ENCODE peak calls at places on chromosomes 5 and 9, in eight cellular contexts. One of them, this sample, is unnamed. For H3K9me3, the result is how much of the 10 kb centered on the place peaks cover.

GRCh38 chr5:6525910-6526309 is 77.3 kb downstream of the UBE2QL1 start:
- DNase-seq in A549: peak
- DNase-seq in heart right ventricle: no peak
- DNase-seq in NT2/D1: peak
- DNase-seq in pancreas: no peak
- DNase-seq in mucosa of descending colon: no peak
- DNase-seq in PC-3: peak
- DNase-seq in CD8-positive, alpha-beta T cell: no peak
- DNase-seq in this sample: no peak

GRCh38 chr9:17807670-17808282 is 228.9 kb downstream of the SH3GL2 start:
- DNase-seq in A549: no peak
- DNase-seq in heart right ventricle: no peak
- DNase-seq in NT2/D1: no peak
- DNase-seq in pancreas: no peak
- DNase-seq in mucosa of descending colon: no peak
- DNase-seq in PC-3: no peak
- DNase-seq in CD8-positive, alpha-beta T cell: no peak
- DNase-seq in this sample: no peak

GRCh38 chr5:36657563-36657995 is 51.2 kb downstream of the SLC1A3 start:
- DNase-seq in A549: no peak
- DNase-seq in heart right ventricle: no peak
- DNase-seq in NT2/D1: no peak
- DNase-seq in pancreas: no peak
- DNase-seq in mucosa of descending colon: no peak
- DNase-seq in PC-3: peak
- DNase-seq in CD8-positive, alpha-beta T cell: no peak
- DNase-seq in this sample: no peak

GRCh38 chr5:101580591-101580990 is 677.5 kb upstream of the ST8SIA4 start:
- DNase-seq in A549: no peak
- DNase-seq in heart right ventricle: no peak
- DNase-seq in NT2/D1: no peak
- DNase-seq in pancreas: no peak
- DNase-seq in mucosa of descending colon: no peak
- DNase-seq in PC-3: peak
- DNase-seq in CD8-positive, alpha-beta T cell: no peak
- DNase-seq in this sample: no peak

GRCh38 chr9:88737031-88737430 is 202.1 kb downstream of the NXNL2 start:
- DNase-seq in A549: no peak
- DNase-seq in heart right ventricle: no peak
- DNase-seq in NT2/D1: no peak
- DNase-seq in pancreas: no peak
- DNase-seq in mucosa of descending colon: no peak
- DNase-seq in PC-3: no peak
- DNase-seq in CD8-positive, alpha-beta T cell: no peak
- DNase-seq in this sample: no peak

GRCh38 chr9:133031496-133031911 is 707 bp downstream of the GTF3C5 start:
- DNase-seq in A549: no peak
- DNase-seq in heart right ventricle: no peak
- DNase-seq in NT2/D1: no peak
- DNase-seq in pancreas: peak
- DNase-seq in mucosa of descending colon: no peak
- DNase-seq in PC-3: peak
- DNase-seq in CD8-positive, alpha-beta T cell: no peak
- DNase-seq in this sample: no peak

GRCh38 chr9:80085668-80086067 is 513.9 kb downstream of the TLE4 start:
- DNase-seq in A549: no peak
- DNase-seq in heart right ventricle: no peak
- DNase-seq in NT2/D1: no peak
- DNase-seq in pancreas: no peak
- DNase-seq in mucosa of descending colon: no peak
- DNase-seq in PC-3: no peak
- DNase-seq in CD8-positive, alpha-beta T cell: no peak
- DNase-seq in this sample: no peak

GRCh38 chr9:124420991-124421543 is 5.8 kb upstream of the PSMB7 start:
- DNase-seq in A549: no peak
- DNase-seq in heart right ventricle: no peak
- DNase-seq in NT2/D1: no peak
- DNase-seq in pancreas: no peak
- DNase-seq in mucosa of descending colon: no peak
- DNase-seq in PC-3: no peak
- DNase-seq in CD8-positive, alpha-beta T cell: no peak
- DNase-seq in this sample: no peak

GRCh38 chr9:133993635-133994253 is 1.6 kb upstream of the VAV2 start:
- DNase-seq in A549: no peak
- DNase-seq in heart right ventricle: no peak
- DNase-seq in NT2/D1: no peak
- DNase-seq in pancreas: peak
- DNase-seq in mucosa of descending colon: no peak
- DNase-seq in PC-3: no peak
- DNase-seq in CD8-positive, alpha-beta T cell: no peak
- DNase-seq in this sample: no peak

GRCh38 chr9:137951597-137952490 is 74.3 kb downstream of the CACNA1B start:
- DNase-seq in A549: no peak
- DNase-seq in heart right ventricle: no peak
- DNase-seq in NT2/D1: no peak
- DNase-seq in pancreas: no peak
- DNase-seq in mucosa of descending colon: no peak
- DNase-seq in PC-3: no peak
- DNase-seq in CD8-positive, alpha-beta T cell: no peak
- DNase-seq in this sample: no peak

GRCh38 chr9:137952976-137953666 is 75.5 kb downstream of the CACNA1B start:
- DNase-seq in A549: no peak
- DNase-seq in heart right ventricle: no peak
- DNase-seq in NT2/D1: no peak
- DNase-seq in pancreas: no peak
- DNase-seq in mucosa of descending colon: no peak
- DNase-seq in PC-3: no peak
- DNase-seq in CD8-positive, alpha-beta T cell: no peak
- DNase-seq in this sample: no peak

GRCh38 chr9:137949260-137949659 is 71.7 kb downstream of the CACNA1B start:
- DNase-seq in A549: no peak
- DNase-seq in heart right ventricle: no peak
- DNase-seq in NT2/D1: no peak
- DNase-seq in pancreas: no peak
- DNase-seq in mucosa of descending colon: no peak
- DNase-seq in PC-3: no peak
- DNase-seq in CD8-positive, alpha-beta T cell: no peak
- DNase-seq in this sample: no peak

GRCh38 chr9:137948642-137949041 is 71.1 kb downstream of the CACNA1B start:
- DNase-seq in A549: no peak
- DNase-seq in heart right ventricle: no peak
- DNase-seq in NT2/D1: no peak
- DNase-seq in pancreas: no peak
- DNase-seq in mucosa of descending colon: no peak
- DNase-seq in PC-3: no peak
- DNase-seq in CD8-positive, alpha-beta T cell: no peak
- DNase-seq in this sample: no peak

DNA sequence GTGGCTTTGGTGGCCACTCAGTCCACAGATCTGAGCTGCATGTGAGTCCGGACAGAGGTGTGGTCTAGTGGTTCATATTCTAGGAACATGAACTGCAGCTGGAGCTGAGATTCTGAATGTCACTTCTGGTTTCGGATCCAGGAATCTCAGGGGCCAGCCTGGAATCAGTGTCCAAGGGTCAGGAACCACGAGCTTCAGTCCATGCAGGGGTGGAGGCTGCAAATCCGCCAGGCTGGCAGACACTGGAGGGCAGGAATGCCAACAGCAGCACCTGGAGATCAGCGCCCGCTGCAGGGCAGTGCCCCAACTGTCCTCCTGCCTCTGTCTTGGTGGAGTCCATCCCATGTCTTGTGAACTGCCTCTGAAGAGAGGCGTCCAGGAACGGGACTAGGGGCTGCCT is 73.5 kb downstream of the CACNA1B start:
- DNase-seq in A549: no peak
- DNase-seq in heart right ventricle: no peak
- DNase-seq in NT2/D1: no peak
- DNase-seq in pancreas: no peak
- DNase-seq in mucosa of descending colon: no peak
- DNase-seq in PC-3: no peak
- DNase-seq in CD8-positive, alpha-beta T cell: no peak
- DNase-seq in this sample: no peak
- H3K9me3 ChIP-seq in A549: under half
- H3K9me3 ChIP-seq in heart right ventricle: under half
- H3K9me3 ChIP-seq in NT2/D1: under half
- H3K9me3 ChIP-seq in pancreas: under half
- H3K9me3 ChIP-seq in mucosa of descending colon: under half
- H3K9me3 ChIP-seq in PC-3: under half
- H3K9me3 ChIP-seq in CD8-positive, alpha-beta T cell: under half
- H3K9me3 ChIP-seq in this sample: under half

DNA sequence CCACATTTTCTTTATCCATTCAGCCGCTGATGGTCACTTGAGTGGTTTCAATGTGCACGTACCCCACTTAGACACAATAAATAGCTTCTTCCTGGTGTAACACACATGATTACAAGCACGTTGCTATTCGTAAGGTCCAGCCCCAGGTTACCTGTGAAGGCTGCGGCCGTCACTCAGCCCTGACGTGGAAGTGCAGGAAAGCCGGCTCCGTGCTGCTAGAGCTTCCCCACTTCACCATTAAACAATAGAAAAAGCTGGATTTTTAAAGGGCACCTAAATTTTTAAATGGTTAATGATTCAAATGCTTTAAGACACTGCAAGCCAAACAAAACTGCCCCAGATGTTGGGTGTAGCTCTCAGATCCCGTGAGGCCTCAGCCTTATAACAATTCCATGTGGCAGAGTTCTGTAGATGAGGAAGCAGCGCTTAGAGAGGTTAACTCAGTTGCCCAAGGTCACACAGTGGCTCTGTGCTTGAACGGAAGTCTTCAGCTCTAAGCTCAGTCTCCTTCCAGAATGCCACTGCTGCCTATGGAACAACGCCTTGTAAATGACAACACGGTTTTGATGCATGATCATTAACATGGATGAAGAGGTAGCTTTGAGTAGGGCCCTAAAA is 125.7 kb downstream of the COL23A1 start:
- DNase-seq in A549: no peak
- DNase-seq in heart right ventricle: no peak
- DNase-seq in NT2/D1: no peak
- DNase-seq in pancreas: no peak
- DNase-seq in mucosa of descending colon: no peak
- DNase-seq in PC-3: no peak
- DNase-seq in CD8-positive, alpha-beta T cell: no peak
- DNase-seq in this sample: no peak
- H3K9me3 ChIP-seq in A549: under half
- H3K9me3 ChIP-seq in heart right ventricle: under half
- H3K9me3 ChIP-seq in NT2/D1: under half
- H3K9me3 ChIP-seq in pancreas: under half
- H3K9me3 ChIP-seq in mucosa of descending colon: under half
- H3K9me3 ChIP-seq in PC-3: under half
- H3K9me3 ChIP-seq in CD8-positive, alpha-beta T cell: under half
- H3K9me3 ChIP-seq in this sample: under half

DNA sequence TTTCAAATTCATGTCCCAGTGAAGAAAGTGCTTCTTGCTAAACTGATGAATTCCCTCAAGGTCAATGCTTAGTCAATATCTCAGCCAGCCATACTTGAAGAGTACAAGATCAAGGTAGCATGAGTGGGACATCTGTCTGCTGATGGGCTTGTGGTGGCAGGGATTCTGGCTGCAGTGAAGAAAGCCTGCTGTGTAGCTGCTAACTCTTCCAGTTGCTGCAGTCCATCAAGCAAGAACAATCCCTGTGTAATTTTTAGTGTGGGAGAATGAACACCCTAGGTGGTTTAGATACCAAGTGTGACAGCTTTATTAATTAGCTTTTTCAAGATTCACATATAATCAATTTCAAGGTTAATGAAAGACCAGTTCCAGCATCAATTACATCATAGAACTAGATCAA is 443.9 kb downstream of the TAF11L14 start:
- DNase-seq in A549: no peak
- DNase-seq in heart right ventricle: no peak
- DNase-seq in NT2/D1: no peak
- DNase-seq in pancreas: no peak
- DNase-seq in mucosa of descending colon: no peak
- DNase-seq in PC-3: no peak
- DNase-seq in CD8-positive, alpha-beta T cell: no peak
- DNase-seq in this sample: no peak
- H3K9me3 ChIP-seq in A549: under half
- H3K9me3 ChIP-seq in heart right ventricle: under half
- H3K9me3 ChIP-seq in NT2/D1: under half
- H3K9me3 ChIP-seq in pancreas: under half
- H3K9me3 ChIP-seq in mucosa of descending colon: under half
- H3K9me3 ChIP-seq in PC-3: under half
- H3K9me3 ChIP-seq in CD8-positive, alpha-beta T cell: under half
- H3K9me3 ChIP-seq in this sample: under half

GRCh38 chr5:50359187-50359586 is 81.9 kb downstream of the EMB start:
- DNase-seq in A549: no peak
- DNase-seq in heart right ventricle: no peak
- DNase-seq in NT2/D1: no peak
- DNase-seq in pancreas: no peak
- DNase-seq in mucosa of descending colon: no peak
- DNase-seq in PC-3: no peak
- DNase-seq in CD8-positive, alpha-beta T cell: no peak
- DNase-seq in this sample: no peak
- H3K9me3 ChIP-seq in A549: under half
- H3K9me3 ChIP-seq in heart right ventricle: under half
- H3K9me3 ChIP-seq in NT2/D1: under half
- H3K9me3 ChIP-seq in pancreas: under half
- H3K9me3 ChIP-seq in mucosa of descending colon: under half
- H3K9me3 ChIP-seq in PC-3: under half
- H3K9me3 ChIP-seq in CD8-positive, alpha-beta T cell: under half
- H3K9me3 ChIP-seq in this sample: under half

GRCh38 chr5:171318026-171318425 is 9.0 kb downstream of the TLX3 start:
- DNase-seq in A549: no peak
- DNase-seq in heart right ventricle: no peak
- DNase-seq in NT2/D1: no peak
- DNase-seq in pancreas: no peak
- DNase-seq in mucosa of descending colon: no peak
- DNase-seq in PC-3: no peak
- DNase-seq in CD8-positive, alpha-beta T cell: no peak
- DNase-seq in this sample: no peak

GRCh38 chr5:171317225-171317624 is 8.2 kb downstream of the TLX3 start:
- DNase-seq in A549: no peak
- DNase-seq in heart right ventricle: no peak
- DNase-seq in NT2/D1: no peak
- DNase-seq in pancreas: no peak
- DNase-seq in mucosa of descending colon: no peak
- DNase-seq in PC-3: no peak
- DNase-seq in CD8-positive, alpha-beta T cell: no peak
- DNase-seq in this sample: no peak

GRCh38 chr5:171315925-171316257 is 6.8 kb downstream of the TLX3 start:
- DNase-seq in A549: no peak
- DNase-seq in heart right ventricle: no peak
- DNase-seq in NT2/D1: no peak
- DNase-seq in pancreas: no peak
- DNase-seq in mucosa of descending colon: no peak
- DNase-seq in PC-3: no peak
- DNase-seq in CD8-positive, alpha-beta T cell: no peak
- DNase-seq in this sample: no peak

GRCh38 chr5:171315386-171315891 is 6.4 kb downstream of the TLX3 start:
- DNase-seq in A549: no peak
- DNase-seq in heart right ventricle: no peak
- DNase-seq in NT2/D1: no peak
- DNase-seq in pancreas: peak
- DNase-seq in mucosa of descending colon: no peak
- DNase-seq in PC-3: no peak
- DNase-seq in CD8-positive, alpha-beta T cell: no peak
- DNase-seq in this sample: no peak

GRCh38 chr5:171316258-171317121 is 7.4 kb downstream of the TLX3 start:
- DNase-seq in A549: no peak
- DNase-seq in heart right ventricle: no peak
- DNase-seq in NT2/D1: no peak
- DNase-seq in pancreas: peak
- DNase-seq in mucosa of descending colon: no peak
- DNase-seq in PC-3: no peak
- DNase-seq in CD8-positive, alpha-beta T cell: no peak
- DNase-seq in this sample: no peak
- H3K9me3 ChIP-seq in A549: under half
- H3K9me3 ChIP-seq in heart right ventricle: under half
- H3K9me3 ChIP-seq in NT2/D1: under half
- H3K9me3 ChIP-seq in pancreas: under half
- H3K9me3 ChIP-seq in mucosa of descending colon: under half
- H3K9me3 ChIP-seq in PC-3: under half
- H3K9me3 ChIP-seq in CD8-positive, alpha-beta T cell: under half
- H3K9me3 ChIP-seq in this sample: under half

This sample was measured in T-helper 17 cell.